ENCODE peak calls at places on chromosomes 13 and 19, in ten cellular contexts. O is Calu3; G is activated B cell treated with CpG ODN at 0.5 μM for 24 hours; J is brain microvascular endothelial cell; I is esophagus squamous epithelium; A is activated CD8-positive, alpha-beta T cell treated with anti-CD3 and anti-CD28 coated beads for 36 hours; P is B cell; C is IMR-90; Q is lung; Y is mesothelial cell of epicardium. U is an unnamed sample.

GRCh38 chr13:79749985-79750551 is 269.1 kb downstream of the NDFIP2 start:
- DNase-seq in P (no peak), I (no peak), C (peak), Q (peak), A (no peak), Y (peak), G (no peak), O (no peak), J (peak), U (no peak)

GRCh38 chr19:1132625-1133383 is 29.0 kb downstream of the GPX4 start:
- DNase-seq in C (no peak), J (no peak), O (no peak), I (no peak), A (peak), G (peak), Q (no peak), Y (no peak), P (no peak), U (peak)

GRCh38 chr19:1780272-1780957 is 27.1 kb downstream of the ONECUT3 start:
- DNase-seq in Q (no peak), I (no peak), O (peak), G (no peak), J (no peak), P (no peak), A (no peak), Y (no peak), C (peak), U (no peak)

GRCh38 chr19:43467730-43468129 is 2.3 kb upstream of the LYPD3 start:
- DNase-seq in Q (no peak), J (peak), A (no peak), G (no peak), C (peak), I (no peak), O (peak), Y (no peak), P (no peak), U (no peak)

GRCh38 chr13:75460644-75461043 is 21.3 kb downstream of the TBC1D4 start:
- DNase-seq in C (no peak), I (no peak), P (no peak), Q (no peak), J (no peak), Y (no peak), O (no peak), G (no peak), A (no peak), U (no peak)

GRCh38 chr13:75544681-75545333 is 4.8 kb upstream of the UCHL3 start:
- DNase-seq in J (peak), I (no peak), Y (no peak), O (no peak), C (peak), Q (no peak), A (no peak), G (no peak), P (no peak), U (no peak)

GRCh38 chr19:5355693-5356092 is 15.1 kb upstream of the PTPRS start:
- DNase-seq in I (no peak), Y (no peak), C (no peak), G (no peak), P (no peak), A (no peak), O (no peak), J (no peak), Q (no peak), U (no peak)

GRCh38 chr13:66427330-66427990 is 802.7 kb downstream of the PCDH9 start:
- DNase-seq in O (no peak), G (no peak), A (no peak), Q (no peak), I (no peak), P (no peak), J (no peak), C (no peak), Y (no peak), U (no peak)

GRCh38 chr13:112575680-112576079 is 12.3 kb downstream of the TUBGCP3 start:
- DNase-seq in Y (no peak), I (no peak), G (no peak), C (no peak), A (no peak), O (no peak), Q (no peak), P (no peak), J (no peak), U (no peak)

GRCh38 chr19:44875666-44876418 is 15.2 kb upstream of the TOMM40 start:
- DNase-seq in I (no peak), O (no peak), P (no peak), Y (no peak), Q (no peak), G (no peak), A (no peak), C (peak), J (peak), U (no peak)

GRCh38 chr19:46732966-46733692 is 12.7 kb upstream of the FKRP start:
- DNase-seq in G (no peak), I (no peak), J (peak), P (no peak), Q (no peak), A (no peak), Y (no peak), O (no peak), C (peak), U (no peak)

GRCh38 chr19:11754663-11755062 is 12.1 kb upstream of the ZNF441 start:
- DNase-seq in Q (no peak), J (no peak), O (no peak), G (no peak), A (no peak), P (no peak), I (no peak), Y (no peak), C (no peak), U (no peak)

GRCh38 chr13:72151241-72151640 is 284.2 kb upstream of the DACH1 start:
- DNase-seq in C (no peak), Y (no peak), G (no peak), J (peak), A (no peak), O (no peak), P (no peak), Q (no peak), I (no peak), U (no peak)

GRCh38 chr13:37617162-37617561 is 18.6 kb upstream of the POSTN start:
- DNase-seq in G (no peak), C (peak), Y (no peak), Q (no peak), P (no peak), A (no peak), J (peak), I (no peak), O (peak), U (no peak)

GRCh38 chr13:37615271-37615670 is 16.7 kb upstream of the POSTN start:
- DNase-seq in A (no peak), I (no peak), P (no peak), G (no peak), Y (no peak), Q (no peak), C (no peak), J (no peak), O (no peak), U (no peak)

GRCh38 chr13:37621811-37622361 is 23.3 kb upstream of the POSTN start:
- DNase-seq in A (no peak), O (no peak), I (no peak), P (no peak), G (no peak), C (peak), Q (peak), Y (no peak), J (no peak), U (no peak)

GRCh38 chr13:37618554-37618953 is 20.0 kb upstream of the POSTN start:
- DNase-seq in I (no peak), G (no peak), A (no peak), Y (no peak), P (no peak), J (peak), O (no peak), C (peak), Q (no peak), U (no peak)

DNA sequence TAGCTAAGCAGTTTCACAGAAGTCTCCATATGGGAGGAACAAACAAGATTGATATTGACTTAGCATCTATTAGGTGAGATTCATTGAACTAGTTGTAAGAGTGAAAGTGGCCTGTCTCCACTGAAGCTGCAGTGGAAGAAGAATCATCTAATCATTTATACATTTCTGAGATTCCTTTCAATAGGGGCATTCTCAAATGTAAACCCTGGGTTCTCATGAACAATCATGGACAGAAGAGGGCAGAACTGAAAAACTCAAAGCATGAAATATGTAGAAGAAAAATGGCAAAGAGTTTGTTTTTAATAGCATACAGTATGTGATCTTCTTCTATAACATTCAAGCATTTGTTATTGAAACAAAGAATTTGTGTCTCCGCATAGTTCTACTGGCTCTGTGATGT is 17.6 kb upstream of the POSTN start:
- DNase-seq in G (no peak), J (peak), A (no peak), I (no peak), Y (no peak), O (no peak), P (no peak), Q (no peak), C (peak), U (no peak)
- TF ChIP-seq CTCF in G (no peak), J (no peak), A (no peak), I (no peak), Y (no peak), O (no peak), P (no peak), Q (no peak), C (no peak), U (no peak)

DNA sequence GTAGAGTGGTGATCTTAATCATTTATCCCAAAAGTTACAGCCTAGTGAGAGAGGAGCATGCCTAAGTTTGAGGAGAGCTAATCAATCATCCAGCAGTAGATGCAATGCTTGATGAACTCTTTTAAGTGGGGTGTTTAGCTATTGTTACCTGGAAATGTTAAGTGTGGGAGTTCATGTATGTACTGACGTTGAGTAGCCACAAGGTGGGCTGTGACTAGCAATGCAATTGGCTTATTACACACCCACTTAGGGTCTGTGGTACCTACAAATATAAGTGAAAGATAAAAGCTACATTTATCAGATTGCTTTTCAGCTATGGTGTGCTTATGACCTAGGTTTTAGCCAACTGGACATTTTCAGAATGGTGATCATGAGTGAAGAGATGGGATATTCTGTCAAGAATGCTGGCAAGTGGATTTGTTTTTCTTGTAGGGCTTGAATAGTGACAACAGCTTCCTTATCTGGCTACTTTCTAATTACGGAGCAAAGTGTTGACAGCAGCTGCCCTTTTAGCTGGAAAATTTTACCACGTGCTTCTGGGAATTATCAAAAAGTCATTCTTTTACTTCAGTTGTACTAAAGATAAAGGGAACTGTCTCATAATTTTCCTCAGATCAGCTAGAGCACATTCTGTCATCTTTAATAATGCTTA is 170.6 kb downstream of the POSTN start:
- DNase-seq in C (no peak), P (no peak), G (no peak), Q (no peak), I (no peak), J (no peak), O (no peak), Y (no peak), A (no peak), U (no peak)
- TF ChIP-seq CTCF in C (no peak), P (no peak), G (no peak), Q (no peak), I (no peak), J (peak), O (no peak), Y (no peak), A (no peak), U (no peak)

DNA sequence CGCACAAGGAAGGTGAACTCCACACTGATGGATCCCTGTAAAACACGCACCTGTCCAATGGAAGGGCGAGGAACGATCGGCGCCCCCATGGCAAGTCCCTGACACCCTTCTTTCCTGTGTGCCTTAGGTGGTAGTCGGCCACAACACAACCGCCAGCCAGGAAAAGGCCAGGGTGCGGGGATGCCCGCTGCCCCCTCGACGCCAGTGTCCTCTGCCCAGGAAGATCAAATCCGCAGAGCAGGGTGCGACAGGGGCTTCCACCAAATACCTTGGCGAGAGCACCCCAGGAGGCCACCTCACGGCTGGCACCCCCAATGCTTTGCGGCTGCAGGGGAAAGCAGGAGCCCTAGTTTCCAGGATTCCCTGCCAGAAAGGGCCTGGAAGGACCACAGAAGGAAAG is 91.2 kb downstream of the ZNF254 start:
- DNase-seq in C (no peak), J (no peak), I (no peak), O (no peak), Q (no peak), A (no peak), G (no peak), Y (no peak), P (no peak), U (no peak)
- TF ChIP-seq CTCF in C (no peak), J (no peak), I (no peak), O (no peak), Q (no peak), A (no peak), G (no peak), Y (no peak), P (no peak), U (no peak)

DNA sequence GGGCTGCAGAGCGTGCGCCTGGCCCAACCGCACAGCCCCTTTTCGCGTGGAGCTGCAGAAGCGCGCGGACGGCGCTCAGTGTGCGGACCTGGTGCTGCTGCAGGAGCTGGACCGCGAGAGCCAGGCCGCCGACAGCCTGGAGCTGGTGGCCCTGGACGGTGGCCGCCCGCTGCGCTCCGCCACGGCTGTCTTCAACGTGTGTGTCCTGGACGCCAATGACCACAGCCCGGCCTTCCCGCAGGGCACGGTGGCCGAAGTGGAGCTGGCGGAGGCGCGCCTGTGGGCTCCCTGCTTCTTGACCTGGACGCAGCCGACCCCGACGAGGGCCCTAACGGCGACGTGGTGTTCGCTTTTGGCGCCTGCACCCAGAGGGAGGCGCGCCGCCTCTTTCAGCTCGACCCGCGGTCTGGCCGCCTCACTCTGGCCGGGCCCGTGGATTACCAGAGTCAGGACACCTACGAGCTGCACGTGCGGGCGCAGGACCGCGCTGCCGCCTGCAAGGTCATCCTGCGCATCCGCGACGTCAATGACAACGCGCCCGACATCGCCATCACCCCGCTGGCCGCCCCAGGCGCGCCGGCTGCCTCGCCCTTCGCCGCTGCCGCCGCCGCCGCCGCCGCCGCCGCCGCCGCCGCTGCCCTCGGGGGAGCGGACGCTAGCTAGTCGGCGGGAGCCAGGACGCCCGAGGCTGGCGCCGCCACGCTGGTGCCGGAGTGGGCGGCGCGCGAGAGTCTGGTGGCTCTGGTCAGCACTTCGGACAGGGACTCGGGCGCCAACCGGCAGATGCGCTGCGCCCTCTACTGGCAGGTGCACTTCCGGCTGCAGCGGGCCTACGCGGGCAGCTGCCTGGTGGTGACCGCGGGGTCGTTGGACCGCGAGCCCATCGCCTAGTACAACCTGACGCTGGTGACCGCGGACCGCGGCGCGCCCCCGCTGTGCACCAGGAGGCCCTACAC is 172.2 kb downstream of the OLFM4 start:
- DNase-seq in I (no peak), O (no peak), J (no peak), A (peak), Y (peak), C (peak), Q (no peak), P (peak), G (no peak), U (no peak)
- TF ChIP-seq CTCF in I (no peak), O (no peak), J (peak), A (peak), Y (peak), C (peak), Q (peak), P (no peak), G (no peak), U (no peak)

GRCh38 chr13:97264663-97265062 is 42.5 kb downstream of the MBNL2 start:
- DNase-seq in Y (no peak), C (no peak), A (no peak), G (no peak), O (no peak), Q (no peak), J (no peak), P (no peak), I (no peak), U (no peak)
- TF ChIP-seq CTCF in Y (no peak), C (no peak), A (no peak), G (no peak), O (no peak), Q (no peak), J (no peak), P (no peak), I (no peak), U (no peak)

GRCh38 chr13:111035861-111036260 is 79.2 kb upstream of the ARHGEF7 start:
- DNase-seq in I (no peak), P (no peak), Q (peak), Y (no peak), O (no peak), C (no peak), A (no peak), G (no peak), J (no peak), U (no peak)

GRCh38 chr13:111031531-111031961 is 83.6 kb upstream of the ARHGEF7 start:
- DNase-seq in G (no peak), A (peak), Q (no peak), Y (no peak), C (peak), J (peak), P (no peak), I (no peak), O (no peak), U (no peak)

GRCh38 chr13:111034811-111035210 is 80.3 kb upstream of the ARHGEF7 start:
- DNase-seq in Q (no peak), I (no peak), G (no peak), O (no peak), A (no peak), J (peak), P (no peak), C (peak), Y (no peak), U (no peak)

GRCh38 chr13:111036665-111037064 is 78.4 kb upstream of the ARHGEF7 start:
- DNase-seq in Q (no peak), P (no peak), Y (no peak), J (no peak), C (no peak), G (no peak), O (no peak), A (no peak), I (no peak), U (no peak)

GRCh38 chr13:111033172-111034133 is 81.7 kb upstream of the ARHGEF7 start:
- DNase-seq in C (no peak), Q (no peak), A (no peak), O (no peak), J (no peak), Y (no peak), G (no peak), I (no peak), P (no peak), U (no peak)
- TF ChIP-seq CTCF in C (no peak), Q (no peak), A (no peak), O (no peak), J (no peak), Y (no peak), G (no peak), I (no peak), P (no peak), U (no peak)

U was measured in natural killer cell.